ENCODE peak calls at places on chromosomes 2 and 18, in five cellular contexts. P is heart right ventricle, O is K562, M is mammary epithelial cell, Q is PC-3. B is an unnamed sample. For H3K4me1 and H3K36me3, the result is how much of the 10 kb centered on the place peaks cover.

GRCh38 chr18:77129150-77129551 is 3.4 kb downstream of the MBP start:
- DNase-seq in O (no peak), M (peak), Q (peak), P (no peak), B (peak)

GRCh38 chr2:188196343-188197008 is 95.2 kb upstream of the GULP1 start:
- DNase-seq in O (no peak), P (no peak), Q (no peak), M (peak), B (no peak)

GRCh38 chr2:28413152-28413895 is 20.7 kb downstream of the FOSL2 start:
- DNase-seq in O (no peak), Q (no peak), M (no peak), P (no peak), B (no peak)

GRCh38 chr2:31371691-31372090 is 42.9 kb downstream of the XDH start:
- DNase-seq in O (no peak), P (no peak), M (no peak), Q (no peak), B (no peak)

GRCh38 chr18:8860845-8861642 is 155.7 kb downstream of the MTCL1 start:
- DNase-seq in Q (peak), O (no peak), M (no peak), P (no peak), B (no peak)

GRCh38 chr18:74951165-74951760 is 257.7 kb downstream of the PTGR3 start:
- DNase-seq in O (no peak), P (no peak), Q (peak), M (peak), B (no peak)

GRCh38 chr2:222613715-222614331 is 42.1 kb downstream of the FARSB start:
- DNase-seq in M (peak), Q (peak), P (no peak), O (peak), B (no peak)

GRCh38 chr2:58992062-58992736 is 751.1 kb upstream of the FANCL start:
- DNase-seq in M (no peak), P (no peak), O (no peak), Q (no peak), B (no peak)

GRCh38 chr2:157792345-157793052 is 83.6 kb downstream of the ACVR1 start:
- DNase-seq in Q (peak), M (no peak), O (peak), P (no peak), B (no peak)

GRCh38 chr2:94871226-94872087 is at the start of gene TEKT4:
- DNase-seq in Q (peak), P (no peak), O (no peak), M (no peak), B (no peak)

GRCh38 chr2:236008006-236008405 is 160.2 kb downstream of the GBX2 start:
- DNase-seq in Q (no peak), O (no peak), P (no peak), M (no peak), B (no peak)
- H3K4me1 ChIP-seq in Q (under half), O (under half), P (under half), M (under half), B (under half)

DNA sequence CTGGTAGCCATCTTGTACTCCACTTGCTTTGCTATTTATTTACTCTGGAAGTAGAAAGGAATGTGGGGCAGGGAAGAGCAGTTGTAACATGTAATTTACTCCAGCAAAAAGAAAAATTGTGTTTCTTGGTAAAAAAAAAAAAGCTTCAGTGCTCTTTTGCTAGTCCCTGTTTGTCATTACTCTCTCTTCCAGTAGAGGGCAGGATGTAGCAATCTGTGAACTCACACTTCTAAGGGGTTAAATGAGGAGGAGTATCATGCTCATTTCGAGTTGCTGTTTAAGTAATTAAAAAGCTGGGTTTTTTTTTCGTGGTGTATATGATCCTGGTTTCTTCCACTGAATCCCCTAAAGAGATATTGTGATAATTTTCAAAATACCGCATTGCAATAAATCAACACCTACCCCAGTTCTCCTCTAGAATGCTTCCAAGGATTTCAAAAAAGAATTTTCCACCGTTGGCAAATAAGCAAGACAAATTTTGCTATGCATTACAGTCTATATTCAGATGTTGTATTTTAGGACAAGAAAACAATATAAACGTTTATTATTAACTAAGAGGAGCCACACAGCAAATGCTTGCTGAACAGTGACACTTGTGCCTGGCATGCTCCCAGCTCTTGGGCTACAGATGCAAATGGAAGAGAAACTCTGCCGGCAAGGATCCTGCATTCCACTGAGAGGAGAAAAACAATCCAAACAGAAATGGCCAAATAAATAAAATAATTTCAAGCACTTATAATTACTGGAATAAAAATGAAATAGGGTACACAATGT is 261.6 kb downstream of the ASXL3 start:
- DNase-seq in P (no peak), M (peak), Q (peak), O (peak), B (no peak)
- TF ChIP-seq CTCF in P (no peak), M (peak), Q (peak), O (peak), B (no peak)

GRCh38 chr2:238039985-238040384 is 20.8 kb upstream of the SCLY start:
- DNase-seq in M (no peak), O (no peak), P (no peak), Q (no peak), B (no peak)

GRCh38 chr2:238039151-238039550 is 21.6 kb upstream of the SCLY start:
- DNase-seq in P (no peak), Q (no peak), M (no peak), O (no peak), B (no peak)

GRCh38 chr2:238042849-238043584 is 17.8 kb upstream of the SCLY start:
- DNase-seq in O (no peak), Q (no peak), M (no peak), P (no peak), B (no peak)

GRCh38 chr2:238040918-238041317 is 19.9 kb upstream of the SCLY start:
- DNase-seq in Q (no peak), M (no peak), P (no peak), O (no peak), B (no peak)

GRCh38 chr2:238038203-238038602 is 22.6 kb upstream of the SCLY start:
- DNase-seq in Q (no peak), P (no peak), M (no peak), O (no peak), B (peak)
- H3K36me3 ChIP-seq in Q (under half), P (half or more), M (under half), O (half or more), B (under half)

DNA sequence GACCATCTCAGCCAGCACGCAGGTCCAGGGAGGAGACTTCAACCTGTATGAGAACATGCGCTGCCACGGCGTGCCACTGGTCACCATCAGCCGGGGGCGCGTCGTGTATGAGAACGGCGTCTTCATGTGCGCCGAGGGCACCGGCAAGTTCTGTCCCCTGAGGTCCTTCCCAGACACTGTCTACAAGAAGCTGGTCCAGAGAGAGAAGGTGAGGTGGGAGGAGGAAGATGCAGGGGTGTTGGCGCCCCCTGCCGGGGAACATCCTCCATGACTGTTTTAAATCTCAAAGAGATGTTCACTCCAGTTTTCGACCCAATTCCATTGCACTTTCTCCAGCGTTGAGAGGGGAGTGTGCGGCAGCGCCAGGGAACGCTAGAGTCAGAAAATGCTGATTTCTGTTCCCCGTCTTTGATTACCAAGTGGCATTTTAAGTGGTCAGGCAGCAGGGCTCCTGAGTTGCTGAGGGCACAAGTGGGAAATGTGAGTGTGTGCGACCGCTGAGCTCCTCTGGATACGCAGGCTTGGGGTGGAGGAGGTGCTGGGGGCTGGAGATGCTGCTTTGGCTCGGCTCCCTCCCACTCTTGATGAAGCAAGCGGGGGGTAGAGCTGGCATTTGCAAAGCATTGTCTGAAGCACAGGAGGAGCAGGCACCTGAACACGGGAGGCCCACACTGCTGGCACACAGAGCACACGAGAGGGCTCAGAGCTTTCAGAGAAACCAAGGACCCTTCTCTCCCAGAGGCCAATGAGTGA is 27.7 kb upstream of the MAPRE3 start:
- DNase-seq in Q (peak), O (peak), P (peak), M (peak), B (peak)
- H3K4me1 ChIP-seq in Q (under half), O (under half), P (under half), M (under half), B (under half)

GRCh38 chr18:35223797-35224196 is 17.0 kb upstream of the ZNF397 start:
- DNase-seq in P (no peak), Q (no peak), M (no peak), O (no peak), B (no peak)

GRCh38 chr18:35215026-35215425 is 25.8 kb upstream of the ZNF397 start:
- DNase-seq in O (no peak), Q (no peak), P (no peak), M (no peak), B (no peak)

DNA sequence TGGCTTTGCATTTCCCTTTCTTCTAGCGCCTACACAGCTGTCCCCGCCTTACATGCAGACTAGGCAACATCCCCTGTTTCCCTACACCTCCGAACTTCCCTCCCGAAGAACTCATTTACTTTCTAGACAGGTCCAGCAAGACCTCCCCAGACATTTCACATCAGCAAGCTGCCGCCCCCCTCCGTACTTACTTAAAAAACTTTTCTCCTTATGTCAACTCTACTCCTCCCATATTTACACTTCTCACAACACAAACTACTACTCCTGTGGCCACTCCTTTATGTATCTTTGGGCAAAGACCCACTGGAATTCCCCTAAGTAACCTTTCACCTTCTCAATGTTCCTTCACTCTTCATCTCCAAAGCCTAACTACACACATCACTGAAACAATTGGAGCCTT is 20.4 kb upstream of the ZNF397 start:
- DNase-seq in M (no peak), O (no peak), P (no peak), Q (no peak), B (no peak)
- TF ChIP-seq CTCF in M (no peak), O (no peak), P (no peak), Q (no peak), B (no peak)

GRCh38 chr18:35246831-35247230 is 6.0 kb downstream of the ZNF397 start:
- DNase-seq in P (no peak), O (no peak), Q (no peak), M (no peak), B (no peak)
- H3K36me3 ChIP-seq in P (half or more), O (half or more), Q (under half), M (under half), B (under half)

B was measured in CD8-positive, alpha-beta T cell.